ENCODE peak calls at places on chromosome 7, in ten cellular contexts. N, V, O, X, R, K, M, Z, S and D are unnamed samples. For H3K4me1, the result is how much of the 10 kb centered on the place peaks cover.

GRCh38 chr7:46755120-46756034 is 826.5 kb downstream of the TNS3 start:
- DNase-seq in X (no peak), M (no peak), O (no peak), S (peak), R (no peak), N (no peak), K (no peak), Z (peak), V (no peak), D (no peak)

GRCh38 chr7:138258194-138258554 is 181.9 kb downstream of the AKR1D1 start:
- DNase-seq in R (no peak), K (no peak), O (no peak), X (no peak), M (no peak), S (peak), Z (peak), V (no peak), N (no peak), D (no peak)

GRCh38 chr7:129443612-129444011 is 9.4 kb downstream of the STRIP2 start:
- DNase-seq in R (peak), V (peak), S (no peak), Z (no peak), K (no peak), M (no peak), O (no peak), N (no peak), X (no peak), D (no peak)

GRCh38 chr7:144824360-144824759 is 11.5 kb downstream of the TPK1 start:
- DNase-seq in S (no peak), V (no peak), Z (no peak), M (no peak), K (no peak), N (peak), X (no peak), O (no peak), R (no peak), D (no peak)

GRCh38 chr7:151237244-151238189 is 5.2 kb downstream of the CHPF2 start:
- DNase-seq in Z (no peak), K (no peak), S (no peak), M (peak), R (no peak), N (no peak), O (no peak), V (no peak), X (no peak), D (no peak)

GRCh38 chr7:36137258-36137657 is 15.8 kb upstream of the EEPD1 start:
- DNase-seq in M (no peak), O (no peak), Z (no peak), S (no peak), V (no peak), X (no peak), R (no peak), N (no peak), K (no peak), D (no peak)

GRCh38 chr7:48074231-48074654 is 14.8 kb upstream of the UPP1 start:
- DNase-seq in R (no peak), S (no peak), V (no peak), M (no peak), K (no peak), O (no peak), N (peak), Z (no peak), X (no peak), D (no peak)

GRCh38 chr7:130084037-130084875 is 13.9 kb downstream of the KLHDC10 start:
- DNase-seq in R (peak), V (no peak), N (no peak), X (no peak), S (peak), Z (no peak), O (peak), M (no peak), K (no peak), D (no peak)

GRCh38 chr7:134514663-134515062 is 12.7 kb upstream of the AKR1B10 start:
- DNase-seq in N (peak), M (no peak), X (no peak), S (peak), K (no peak), Z (peak), O (peak), R (peak), V (no peak), D (peak)

GRCh38 chr7:36487756-36488336 is 98.2 kb downstream of the ANLN start:
- DNase-seq in X (no peak), R (peak), M (no peak), Z (peak), S (peak), V (no peak), N (peak), O (peak), K (no peak), D (peak)

GRCh38 chr7:155850730-155851678 is 38.7 kb upstream of the SHH start:
- DNase-seq in N (no peak), X (no peak), O (no peak), Z (no peak), M (no peak), K (no peak), R (peak), V (no peak), S (no peak), D (peak)

GRCh38 chr7:27143022-27143949 is at the start of gene HOXA5:
- DNase-seq in R (peak), O (peak), N (no peak), V (no peak), M (peak), X (peak), S (peak), K (peak), Z (peak), D (peak)

GRCh38 chr7:141200191-141201108 is 126.6 kb downstream of the TMEM178B start:
- DNase-seq in K (no peak), S (no peak), R (no peak), V (no peak), X (no peak), M (no peak), Z (no peak), O (no peak), N (no peak), D (no peak)

GRCh38 chr7:86248977-86249376 is 394.7 kb upstream of the GRM3 start:
- DNase-seq in R (no peak), M (no peak), X (no peak), N (no peak), O (no peak), Z (no peak), K (no peak), S (no peak), V (no peak), D (no peak)

GRCh38 chr7:68699090-68699711 is 899.1 kb upstream of the AUTS2 start:
- DNase-seq in Z (no peak), K (no peak), N (peak), O (no peak), V (no peak), M (no peak), S (peak), X (no peak), R (no peak), D (no peak)

GRCh38 chr7:125256446-125256845 is 326.8 kb upstream of the POT1 start:
- DNase-seq in R (no peak), O (no peak), N (no peak), Z (no peak), S (peak), X (no peak), V (no peak), M (no peak), K (no peak), D (no peak)

GRCh38 chr7:31465285-31465684 is 48.6 kb upstream of the ITPRID1 start:
- DNase-seq in O (no peak), R (no peak), M (no peak), Z (no peak), K (no peak), X (no peak), N (no peak), S (no peak), V (no peak), D (no peak)

GRCh38 chr7:132666076-132666775 is 90.0 kb upstream of the PLXNA4 start:
- DNase-seq in O (no peak), M (no peak), R (no peak), S (no peak), Z (no peak), V (no peak), K (no peak), X (no peak), N (peak), D (no peak)

GRCh38 chr7:115221484-115221883 is 299.6 kb downstream of the MDFIC start:
- DNase-seq in X (no peak), Z (no peak), K (no peak), V (no peak), S (no peak), R (no peak), O (no peak), M (no peak), N (peak), D (no peak)

GRCh38 chr7:129634361-129635034 is 23.0 kb downstream of the NRF1 start:
- DNase-seq in O (no peak), M (no peak), R (no peak), X (no peak), N (no peak), S (no peak), Z (no peak), V (no peak), K (no peak), D (no peak)

GRCh38 chr7:47482013-47482761 is 99.7 kb downstream of the TNS3 start:
- DNase-seq in M (peak), O (no peak), N (peak), K (no peak), R (peak), S (peak), Z (peak), V (no peak), X (no peak), D (peak)

GRCh38 chr7:33757050-33757449 is 148.3 kb upstream of the BMPER start:
- DNase-seq in S (no peak), R (peak), V (no peak), N (peak), K (no peak), X (no peak), Z (no peak), M (no peak), O (no peak), D (no peak)

GRCh38 chr7:5094641-5095040 is 49.0 kb downstream of the RBAK start:
- DNase-seq in N (peak), Z (no peak), M (no peak), O (peak), S (peak), V (no peak), K (no peak), R (no peak), X (no peak), D (no peak)

GRCh38 chr7:5701085-5701914 is 80.2 kb downstream of the RNF216 start:
- DNase-seq in Z (no peak), V (no peak), S (no peak), X (no peak), R (no peak), N (no peak), K (no peak), M (no peak), O (no peak), D (no peak)

GRCh38 chr7:15684834-15685233 is 1.6 kb downstream of the MEOX2 start:
- DNase-seq in O (no peak), N (peak), X (no peak), R (no peak), K (no peak), Z (no peak), M (no peak), S (no peak), V (peak), D (no peak)

GRCh38 chr7:129311429-129311828 is 86.6 kb downstream of the AHCYL2 start:
- DNase-seq in X (no peak), S (no peak), K (no peak), O (no peak), Z (no peak), M (no peak), V (no peak), N (no peak), R (no peak), D (no peak)

GRCh38 chr7:19020711-19021110 is 96.7 kb downstream of the TWIST1 start:
- DNase-seq in Z (no peak), K (no peak), O (no peak), N (peak), S (no peak), M (no peak), V (no peak), R (no peak), X (no peak), D (no peak)

GRCh38 chr7:152661479-152661878 is 14.5 kb downstream of the XRCC2 start:
- DNase-seq in K (no peak), V (no peak), R (no peak), O (no peak), M (no peak), S (peak), Z (no peak), X (no peak), N (no peak), D (no peak)

GRCh38 chr7:99365318-99366141 is 9.0 kb upstream of the ARPC1B start:
- DNase-seq in V (peak), N (peak), O (peak), Z (peak), S (peak), X (peak), M (peak), K (no peak), R (peak), D (peak)

GRCh38 chr7:17131060-17131345 is 167.4 kb upstream of the AHR start:
- DNase-seq in X (no peak), R (no peak), K (no peak), S (peak), V (no peak), M (no peak), Z (no peak), N (no peak), O (no peak), D (no peak)

GRCh38 chr7:93442478-93443224 is 131.9 kb downstream of the CALCR start:
- DNase-seq in V (no peak), O (peak), X (no peak), M (no peak), K (peak), Z (peak), R (peak), N (peak), S (peak), D (peak)

GRCh38 chr7:158023563-158024350 is 563.9 kb downstream of the PTPRN2 start:
- DNase-seq in K (no peak), X (no peak), R (no peak), M (peak), O (no peak), Z (no peak), S (no peak), N (no peak), V (no peak), D (no peak)

GRCh38 chr7:38801786-38802185 is 107.2 kb downstream of the VPS41 start:
- DNase-seq in M (no peak), N (no peak), X (no peak), O (no peak), Z (no peak), R (no peak), V (no peak), S (no peak), K (no peak), D (no peak)

GRCh38 chr7:103593691-103594090 is 147.7 kb upstream of the SLC26A5 start:
- DNase-seq in O (no peak), R (no peak), V (no peak), Z (no peak), X (no peak), M (no peak), N (peak), K (no peak), S (no peak), D (no peak)

GRCh38 chr7:91537260-91538152 is 273.3 kb downstream of the FZD1 start:
- DNase-seq in Z (no peak), O (no peak), V (no peak), N (no peak), X (no peak), S (no peak), R (no peak), K (no peak), M (no peak), D (no peak)

GRCh38 chr7:132858251-132858650 is 223.6 kb downstream of the CHCHD3 start:
- DNase-seq in O (peak), V (no peak), S (no peak), X (no peak), R (no peak), N (no peak), Z (no peak), M (no peak), K (no peak), D (no peak)

GRCh38 chr7:124152859-124153692 is 120.2 kb upstream of the TMEM229A start:
- DNase-seq in K (peak), S (peak), O (peak), M (no peak), Z (peak), X (no peak), V (no peak), N (peak), R (no peak), D (peak)

GRCh38 chr7:79217468-79217867 is 236.0 kb downstream of the MAGI2 start:
- DNase-seq in V (no peak), X (no peak), O (no peak), M (no peak), S (no peak), Z (no peak), K (no peak), R (no peak), N (peak), D (no peak)

GRCh38 chr7:148815612-148816011 is 68.5 kb downstream of the EZH2 start:
- DNase-seq in O (peak), Z (no peak), S (no peak), X (no peak), R (no peak), V (no peak), N (no peak), M (no peak), K (no peak), D (no peak)

GRCh38 chr7:107313355-107313754 is 144.6 kb downstream of the HBP1 start:
- DNase-seq in Z (no peak), O (no peak), M (no peak), V (no peak), R (no peak), S (no peak), X (no peak), K (no peak), N (no peak), D (no peak)

GRCh38 chr7:107315821-107316220 is 147.0 kb downstream of the HBP1 start:
- DNase-seq in Z (no peak), S (no peak), X (no peak), M (no peak), V (no peak), K (no peak), O (no peak), R (no peak), N (no peak), D (no peak)

GRCh38 chr7:107309296-107309695 is 140.5 kb downstream of the HBP1 start:
- DNase-seq in S (no peak), N (no peak), Z (no peak), R (no peak), K (no peak), M (no peak), O (no peak), V (no peak), X (no peak), D (no peak)

DNA sequence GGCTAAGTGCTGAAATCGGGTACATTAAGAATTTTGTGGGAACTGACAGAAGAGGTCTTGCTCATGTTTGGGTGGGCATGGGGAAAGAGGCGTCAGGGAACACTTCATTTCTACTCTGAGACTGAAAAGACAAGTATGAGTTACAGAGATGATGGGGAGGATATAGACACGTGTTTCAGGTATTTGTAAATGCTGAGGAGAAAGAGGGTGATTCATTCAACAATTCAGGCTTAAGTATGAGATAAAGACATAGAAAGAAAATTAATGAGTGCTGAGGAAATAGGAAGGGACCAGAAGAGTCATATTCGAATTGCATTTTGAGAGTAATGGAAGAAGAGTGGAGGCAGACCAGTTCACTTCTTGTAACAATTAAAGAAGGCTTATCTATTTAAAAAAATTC is 143.6 kb downstream of the HBP1 start:
- DNase-seq in X (no peak), M (no peak), O (no peak), Z (no peak), S (no peak), K (no peak), R (no peak), N (peak), V (no peak), D (no peak)
- H3K4me3 ChIP-seq in X (no peak), M (no peak), O (no peak), Z (no peak), S (no peak), K (no peak), R (no peak), N (no peak), V (no peak), D (no peak)

GRCh38 chr7:10460474-10460873 is 513.2 kb upstream of the PHF14 start:
- DNase-seq in S (no peak), O (no peak), R (no peak), M (no peak), X (no peak), N (no peak), V (no peak), K (no peak), Z (no peak), D (no peak)

DNA sequence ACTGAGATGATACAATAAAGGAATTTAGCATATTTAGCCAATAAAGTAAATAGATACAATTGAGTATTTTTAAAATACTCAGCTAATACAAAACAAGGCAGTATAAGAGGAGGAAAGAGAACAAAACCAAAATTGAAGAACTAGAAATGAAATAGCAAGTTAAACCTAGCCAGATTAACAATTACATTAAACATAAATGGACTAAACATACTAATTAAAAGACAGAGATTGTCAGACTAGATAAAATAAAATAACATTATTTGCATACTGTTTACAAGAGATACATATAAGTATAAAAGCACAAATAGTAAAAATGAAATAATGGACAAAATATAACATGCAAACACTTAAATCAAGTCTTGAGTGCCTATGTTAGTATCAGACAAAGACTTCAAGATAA is 517.7 kb upstream of the PHF14 start:
- DNase-seq in M (no peak), K (no peak), R (no peak), S (no peak), Z (no peak), V (no peak), O (no peak), X (no peak), N (no peak), D (no peak)
- H3K4me1 ChIP-seq in M (under half), K (under half), R (under half), S (under half), Z (under half), V (under half), O (under half), X (under half), N (under half), D (under half)

GRCh38 chr7:2622869-2623697 is 8.7 kb upstream of the TTYH3 start:
- DNase-seq in N (no peak), S (no peak), X (no peak), V (no peak), K (no peak), Z (no peak), M (peak), R (no peak), O (no peak), D (no peak)

GRCh38 chr7:2624293-2624881 is 7.4 kb upstream of the TTYH3 start:
- DNase-seq in M (no peak), N (no peak), K (no peak), R (no peak), S (no peak), O (no peak), X (no peak), V (no peak), Z (no peak), D (no peak)

GRCh38 chr7:2621061-2621828 is 10.5 kb upstream of the TTYH3 start:
- DNase-seq in S (peak), N (peak), X (peak), O (no peak), Z (no peak), V (peak), R (peak), K (no peak), M (peak), D (peak)

GRCh38 chr7:2623698-2624014 is 8.1 kb upstream of the TTYH3 start:
- DNase-seq in O (no peak), N (no peak), R (no peak), S (no peak), V (no peak), M (peak), Z (no peak), X (no peak), K (no peak), D (no peak)

GRCh38 chr7:2621948-2622640 is 9.7 kb upstream of the TTYH3 start:
- DNase-seq in X (no peak), M (peak), K (no peak), N (no peak), O (no peak), Z (peak), V (peak), S (peak), R (no peak), D (no peak)
- H3K4me3 ChIP-seq in X (no peak), M (no peak), K (no peak), N (no peak), O (no peak), Z (no peak), V (no peak), S (no peak), R (no peak), D (no peak)

GRCh38 chr7:106590209-106590816 is 70.6 kb downstream of the CCDC71L start:
- DNase-seq in M (no peak), X (no peak), K (no peak), Z (no peak), R (no peak), N (no peak), S (peak), O (no peak), V (no peak), D (no peak)

GRCh38 chr7:106595922-106596321 is 65.0 kb downstream of the CCDC71L start:
- DNase-seq in V (no peak), X (no peak), S (no peak), R (no peak), K (no peak), N (no peak), M (no peak), Z (no peak), O (no peak), D (no peak)

GRCh38 chr7:106592282-106593027 is 68.5 kb downstream of the CCDC71L start:
- DNase-seq in S (no peak), N (no peak), X (no peak), K (no peak), M (no peak), O (no peak), R (no peak), V (no peak), Z (no peak), D (no peak)

GRCh38 chr7:106591146-106591545 is 69.8 kb downstream of the CCDC71L start:
- DNase-seq in R (no peak), N (no peak), M (no peak), V (no peak), O (no peak), S (no peak), Z (no peak), K (no peak), X (no peak), D (no peak)

GRCh38 chr7:106593028-106593417 is 67.9 kb downstream of the CCDC71L start:
- DNase-seq in X (no peak), Z (no peak), N (no peak), O (no peak), R (no peak), S (no peak), M (no peak), K (no peak), V (no peak), D (no peak)
- H3K4me1 ChIP-seq in X (under half), Z (under half), N (under half), O (under half), R (under half), S (under half), M (under half), K (under half), V (under half), D (under half)

GRCh38 chr7:42831953-42832522 is 79.8 kb downstream of the C7orf25 start:
- DNase-seq in S (no peak), N (no peak), O (no peak), X (no peak), Z (no peak), K (no peak), R (no peak), V (no peak), M (no peak), D (no peak)
- H3K4me3 ChIP-seq in S (no peak), N (no peak), O (no peak), X (peak), Z (no peak), K (no peak), R (no peak), V (no peak), M (no peak), D (no peak)